ENCODE peak calls at places on chromosomes 1 and 21, in five cellular contexts. E is lower lobe of right lung, H is omental fat pad, I is pancreas, Q is GM10248. A is an unnamed sample.
A peak's percentile ranks its signal among the peaks of the same experiment; 100 is the strongest.

GRCh38 chr1:228228601-228229074 is 20.8 kb downstream of the OBSCN start:
- DNase-seq in H (no peak), E (no peak), Q (no peak), I (no peak), A (no peak)

GRCh38 chr1:96365596-96365995 is 356.0 kb upstream of the PTBP2 start:
- DNase-seq in I (no peak), H (no peak), Q (no peak), E (no peak), A (no peak)

GRCh38 chr1:228146761-228147693 is 2.7 kb upstream of the GJC2 start:
- DNase-seq in H (no peak), Q (peak; percentile 14), I (peak; percentile 33), E (no peak), A (no peak)

GRCh38 chr1:226827458-226827857 is 43.0 kb upstream of the PSEN2 start:
- DNase-seq in H (no peak), E (peak; percentile 76), I (peak; percentile 37), Q (peak; percentile 32), A (no peak)

GRCh38 chr1:78060857-78061563 is 15.2 kb downstream of the GIPC2 start:
- DNase-seq in E (no peak), Q (peak; percentile 30), H (no peak), I (no peak), A (no peak)

GRCh38 chr1:182650678-182651669 is 33.4 kb downstream of the RGS8 start:
- DNase-seq in Q (no peak), E (no peak), I (no peak), H (no peak), A (no peak)

GRCh38 chr1:208977861-208978260 is 605.7 kb upstream of the CAMK1G start:
- DNase-seq in I (no peak), Q (no peak), E (no peak), H (no peak), A (no peak)

GRCh38 chr1:153040950-153041631 is at the start of gene SPRR2D:
- DNase-seq in E (no peak), I (no peak), Q (no peak), H (no peak), A (no peak)

GRCh38 chr21:20527691-20528090 is 470.5 kb upstream of the NCAM2 start:
- DNase-seq in E (no peak), I (no peak), H (no peak), Q (no peak), A (no peak)

GRCh38 chr1:218739426-218739825 is 394.3 kb downstream of the TGFB2 start:
- DNase-seq in E (no peak), Q (no peak), H (no peak), I (no peak), A (no peak)

GRCh38 chr1:177228721-177229088 is 57.9 kb downstream of the BRINP2 start:
- DNase-seq in E (no peak), Q (no peak), I (no peak), H (no peak), A (no peak)

GRCh38 chr1:51567653-51568052 is 48.6 kb upstream of the EPS15 start:
- DNase-seq in Q (no peak), I (no peak), E (no peak), H (no peak), A (no peak)

GRCh38 chr1:2204384-2205190 is 10.0 kb upstream of the FAAP20 start:
- DNase-seq in I (peak; percentile 91), E (peak; percentile 88), H (no peak), Q (peak; percentile 98), A (no peak)

GRCh38 chr1:20981903-20982695 is 194.6 kb downstream of the EIF4G3 start:
- DNase-seq in H (no peak), E (no peak), I (no peak), Q (no peak), A (no peak)
- TF ChIP-seq CTCF in H (no peak), E (peak; percentile 32), I (no peak), Q (peak; percentile 21), A (no peak)

DNA sequence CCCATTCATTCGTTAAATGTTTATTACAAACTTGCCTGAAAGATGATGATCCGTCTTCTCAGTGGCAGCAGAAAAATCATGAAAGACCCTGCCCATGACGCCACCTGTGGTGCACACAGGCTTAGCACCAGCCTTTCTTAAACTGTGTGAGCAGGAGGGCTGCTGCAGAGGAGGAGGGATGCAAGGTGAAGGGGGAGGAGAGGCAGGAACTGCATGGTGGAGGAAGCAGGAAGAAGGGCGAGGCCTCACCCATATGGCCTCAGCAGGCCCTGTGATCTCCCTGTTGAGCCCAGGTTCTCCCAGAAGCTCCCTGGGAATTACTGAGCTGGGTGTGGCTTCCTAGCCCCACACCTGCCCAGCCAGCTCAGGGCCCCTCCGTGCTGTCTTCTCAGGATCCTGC is 25.0 kb upstream of the RD3 start:
- DNase-seq in H (no peak), I (no peak), E (no peak), Q (no peak), A (no peak)
- TF ChIP-seq CTCF in H (no peak), I (no peak), E (no peak), Q (no peak), A (no peak)

GRCh38 chr1:82775402-82776000 is 974.8 kb downstream of the ADGRL2 start:
- DNase-seq in E (peak; percentile 52), Q (no peak), I (peak; percentile 52), H (no peak), A (no peak)
- TF ChIP-seq CTCF in E (peak; percentile 46), Q (peak; percentile 21), I (no peak), H (no peak), A (peak; percentile 16)

DNA sequence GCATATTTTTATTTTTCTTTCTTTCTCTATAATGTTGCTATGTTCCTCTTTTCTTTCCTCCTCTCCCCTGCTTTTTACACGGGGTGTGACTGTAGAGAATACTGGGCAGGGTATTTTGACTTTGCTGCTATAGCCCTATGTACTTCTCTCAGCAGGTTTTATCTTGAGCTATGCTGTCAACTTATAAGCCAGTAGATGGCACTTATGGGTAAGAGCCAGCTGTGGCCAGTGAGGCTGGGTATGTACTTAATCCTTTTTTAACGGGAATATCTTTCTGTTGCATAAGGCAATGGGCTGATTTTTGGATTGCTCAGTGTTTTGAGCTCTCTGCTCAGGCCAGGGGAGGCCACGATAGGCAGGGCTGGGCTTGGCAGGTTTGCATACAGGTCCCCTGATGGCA is 99.0 kb downstream of the KCNK2 start:
- DNase-seq in Q (no peak), E (no peak), I (no peak), H (no peak), A (no peak)
- TF ChIP-seq CTCF in Q (no peak), E (no peak), I (no peak), H (no peak), A (no peak)

GRCh38 chr1:147388969-147389368 is 146.5 kb downstream of the CHD1L start:
- DNase-seq in Q (no peak), I (no peak), H (no peak), E (no peak), A (no peak)

GRCh38 chr1:147384805-147385204 is 142.3 kb downstream of the CHD1L start:
- DNase-seq in E (no peak), I (no peak), H (no peak), Q (no peak), A (no peak)

GRCh38 chr1:147391114-147391513 is 148.6 kb downstream of the CHD1L start:
- DNase-seq in H (no peak), E (no peak), Q (no peak), I (no peak), A (no peak)

GRCh38 chr1:147389532-147390184 is 147.2 kb downstream of the CHD1L start:
- DNase-seq in E (no peak), H (no peak), I (no peak), Q (peak; percentile 65), A (no peak)

GRCh38 chr1:147390185-147390542 is 147.7 kb downstream of the CHD1L start:
- DNase-seq in E (no peak), Q (no peak), I (no peak), H (no peak), A (no peak)
- TF ChIP-seq CTCF in E (no peak), Q (no peak), I (no peak), H (no peak), A (no peak)

DNA sequence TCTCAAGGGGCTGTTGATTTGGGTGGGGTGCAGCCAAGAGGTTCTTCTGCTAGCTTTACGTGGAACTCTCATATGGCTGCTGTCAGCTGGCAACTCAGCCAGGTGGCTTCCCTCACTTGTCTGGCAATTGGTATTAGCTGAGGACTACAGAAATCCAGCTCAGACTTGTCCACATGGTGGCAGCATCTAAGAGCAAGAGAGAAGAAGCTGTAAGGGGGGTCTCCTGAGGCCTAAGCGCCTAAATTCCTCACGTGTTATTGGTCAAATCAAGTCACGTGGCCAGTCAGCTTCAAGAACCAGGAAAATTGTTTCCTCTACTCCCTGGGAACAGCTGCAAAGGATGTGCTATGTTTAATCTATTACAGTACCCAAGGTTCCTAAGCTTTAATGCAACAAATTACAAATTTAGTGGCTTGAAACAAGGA is 4.2 kb upstream of the DYRK3 start:
- DNase-seq in Q (peak; percentile 75), I (peak; percentile 31), H (no peak), E (no peak), A (no peak)
- TF ChIP-seq CTCF in Q (peak; percentile 51), I (no peak), H (no peak), E (peak; percentile 40), A (no peak)

GRCh38 chr21:36169465-36170128 is 13.0 kb downstream of the DOP1B start:
- DNase-seq in I (no peak), H (no peak), Q (no peak), E (peak; percentile 74), A (no peak)
- TF ChIP-seq CTCF in I (no peak), H (no peak), Q (no peak), E (no peak), A (no peak)

GRCh38 chr1:55143686-55144085 is 71.5 kb downstream of the USP24 start:
- DNase-seq in E (no peak), Q (no peak), I (no peak), H (no peak), A (no peak)
- TF ChIP-seq CTCF in E (no peak), Q (no peak), I (no peak), H (no peak), A (no peak)

DNA sequence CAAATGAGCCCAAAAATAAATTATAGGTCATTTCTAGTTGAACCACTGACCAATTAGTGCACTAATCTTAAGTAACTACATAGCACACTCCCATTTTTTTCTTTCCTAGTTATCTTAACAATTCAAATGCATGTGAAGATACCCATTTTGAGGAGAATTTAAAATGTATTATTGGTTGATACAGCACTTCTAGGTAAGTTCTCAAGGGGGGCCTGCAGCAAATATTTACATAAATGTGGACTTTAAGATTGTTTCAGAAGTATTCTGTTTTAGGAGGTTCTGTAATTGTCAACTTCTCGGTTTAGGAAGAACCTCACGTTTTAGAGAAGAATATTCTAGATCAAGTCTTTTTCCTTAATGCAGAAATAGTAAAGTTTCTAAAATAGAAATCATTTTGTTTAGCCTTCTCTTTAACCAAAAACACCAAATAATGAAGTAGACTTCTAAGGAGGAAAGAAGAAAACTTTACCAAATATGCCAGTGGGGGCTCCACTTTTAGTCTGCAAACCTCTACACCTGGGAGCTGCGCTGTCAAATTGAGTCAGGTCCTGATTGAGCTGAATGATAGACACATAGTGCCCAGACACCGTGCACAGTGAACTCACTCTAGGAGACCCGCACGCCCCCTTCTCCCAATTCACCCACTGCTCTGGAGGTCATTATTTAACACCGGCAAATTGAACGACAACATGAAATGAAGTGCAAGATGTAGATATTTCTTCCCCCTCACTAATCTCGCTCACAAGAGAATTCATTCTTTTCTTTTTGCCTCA is 144.4 kb downstream of the RUNX1 start:
- DNase-seq in H (no peak), I (no peak), E (no peak), Q (no peak), A (no peak)
- TF ChIP-seq CTCF in H (no peak), I (no peak), E (no peak), Q (no peak), A (no peak)

A was measured in CD4-positive, alpha-beta T cell.